ENCODE peak calls at places on chromosomes 16 and 17, in five cellular contexts. One of them, this sample, is unnamed.

GRCh38 chr17:21228845-21229244 is 14.9 kb upstream of the TMEM11 start:
- DNase-seq in H9: no peak
- DNase-seq in trophoblast cell: no peak
- DNase-seq in H1: no peak
- DNase-seq in neuronal stem cell: no peak
- DNase-seq in this sample: no peak

GRCh38 chr17:19876524-19877161 is 8.9 kb upstream of the ULK2 start:
- DNase-seq in H9: no peak
- DNase-seq in trophoblast cell: no peak
- DNase-seq in neuronal stem cell: no peak
- DNase-seq in H1: no peak
- DNase-seq in this sample: no peak

GRCh38 chr16:55008836-55009510 is 78.3 kb downstream of the IRX5 start:
- DNase-seq in trophoblast cell: no peak
- DNase-seq in H1: no peak
- DNase-seq in neuronal stem cell: no peak
- DNase-seq in H9: no peak
- DNase-seq in this sample: no peak

GRCh38 chr17:51353296-51353695 is 93.0 kb downstream of the UTP18 start:
- DNase-seq in H9: no peak
- DNase-seq in H1: no peak
- DNase-seq in trophoblast cell: no peak
- DNase-seq in neuronal stem cell: no peak
- DNase-seq in this sample: no peak

GRCh38 chr16:87608400-87608985 is 6.2 kb downstream of the JPH3 start:
- DNase-seq in H9: peak; percentile 83
- DNase-seq in H1: no peak
- DNase-seq in trophoblast cell: peak; percentile 44
- DNase-seq in neuronal stem cell: peak; percentile 71
- DNase-seq in this sample: peak; percentile 67

GRCh38 chr16:75279277-75279676 is 27.9 kb upstream of the BCAR1 start:
- DNase-seq in neuronal stem cell: no peak
- DNase-seq in trophoblast cell: no peak
- DNase-seq in H9: no peak
- DNase-seq in H1: no peak
- DNase-seq in this sample: no peak

GRCh38 chr16:65919977-65920376 is 446.5 kb upstream of the CDH5 start:
- DNase-seq in H9: no peak
- DNase-seq in neuronal stem cell: no peak
- DNase-seq in H1: no peak
- DNase-seq in trophoblast cell: no peak
- DNase-seq in this sample: no peak

GRCh38 chr16:24497405-24497804 is 42.0 kb upstream of the RBBP6 start:
- DNase-seq in neuronal stem cell: no peak
- DNase-seq in H1: no peak
- DNase-seq in H9: peak; percentile 53
- DNase-seq in trophoblast cell: no peak
- DNase-seq in this sample: no peak

GRCh38 chr17:7927596-7927995 is 2.1 kb downstream of the KCNAB3 start:
- DNase-seq in H1: no peak
- DNase-seq in trophoblast cell: no peak
- DNase-seq in H9: peak; percentile 32
- DNase-seq in neuronal stem cell: no peak
- DNase-seq in this sample: no peak

GRCh38 chr16:51328708-51329107 is 177.6 kb upstream of the SALL1 start:
- DNase-seq in trophoblast cell: no peak
- DNase-seq in H9: no peak
- DNase-seq in H1: no peak
- DNase-seq in neuronal stem cell: no peak
- DNase-seq in this sample: peak; percentile 35

GRCh38 chr16:14284371-14284770 is 213.3 kb downstream of the MRTFB start:
- DNase-seq in neuronal stem cell: no peak
- DNase-seq in trophoblast cell: peak; percentile 93
- DNase-seq in H1: no peak
- DNase-seq in H9: peak; percentile 36
- DNase-seq in this sample: no peak

GRCh38 chr16:24988593-24989338 is 26.4 kb downstream of the ARHGAP17 start:
- DNase-seq in trophoblast cell: peak; percentile 94
- DNase-seq in H1: no peak
- DNase-seq in H9: no peak
- DNase-seq in neuronal stem cell: no peak
- DNase-seq in this sample: peak; percentile 68

GRCh38 chr16:637081-638018 is 1.2 kb upstream of the METTL26 start:
- DNase-seq in neuronal stem cell: no peak
- DNase-seq in trophoblast cell: no peak
- DNase-seq in H9: peak; percentile 90
- DNase-seq in H1: no peak
- DNase-seq in this sample: peak; percentile 37
- H2BK12ac ChIP-seq in neuronal stem cell: peak overlapping the region; percentile 97
- H2BK12ac ChIP-seq in trophoblast cell: peak overlapping the region; percentile 2
- H2BK12ac ChIP-seq in H9: no peak overlapping the region
- H2BK12ac ChIP-seq in H1: peak overlapping the region; percentile 92
- H2BK12ac ChIP-seq in this sample: peak overlapping the region; percentile 8

DNA sequence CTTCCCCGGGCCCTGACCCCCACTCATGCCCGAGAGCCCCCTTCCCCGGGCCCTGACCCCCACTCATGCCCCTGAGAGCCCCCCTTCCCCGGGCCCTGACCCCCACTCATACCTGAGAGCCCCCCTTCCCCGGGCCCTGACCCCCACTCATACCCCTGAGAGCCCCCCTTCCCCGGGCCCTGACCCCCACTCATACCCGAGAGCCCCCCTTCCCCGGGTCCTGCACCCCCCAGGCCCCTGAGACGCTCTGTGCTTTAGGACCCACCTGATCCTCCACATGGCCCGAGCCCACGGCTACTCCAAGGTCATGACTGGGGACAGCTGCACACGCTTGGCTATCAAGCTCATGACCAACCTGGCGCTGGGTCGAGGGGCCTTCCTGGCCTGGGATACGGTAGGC is 6.8 kb downstream of the CTU2 start:
- DNase-seq in neuronal stem cell: no peak
- DNase-seq in trophoblast cell: no peak
- DNase-seq in H1: no peak
- DNase-seq in H9: no peak
- DNase-seq in this sample: no peak
- H2BK12ac ChIP-seq in neuronal stem cell: no peak overlapping the region
- H2BK12ac ChIP-seq in trophoblast cell: no peak overlapping the region
- H2BK12ac ChIP-seq in H1: no peak overlapping the region
- H2BK12ac ChIP-seq in H9: peak overlapping the region; percentile 64
- H2BK12ac ChIP-seq in this sample: no peak overlapping the region

DNA sequence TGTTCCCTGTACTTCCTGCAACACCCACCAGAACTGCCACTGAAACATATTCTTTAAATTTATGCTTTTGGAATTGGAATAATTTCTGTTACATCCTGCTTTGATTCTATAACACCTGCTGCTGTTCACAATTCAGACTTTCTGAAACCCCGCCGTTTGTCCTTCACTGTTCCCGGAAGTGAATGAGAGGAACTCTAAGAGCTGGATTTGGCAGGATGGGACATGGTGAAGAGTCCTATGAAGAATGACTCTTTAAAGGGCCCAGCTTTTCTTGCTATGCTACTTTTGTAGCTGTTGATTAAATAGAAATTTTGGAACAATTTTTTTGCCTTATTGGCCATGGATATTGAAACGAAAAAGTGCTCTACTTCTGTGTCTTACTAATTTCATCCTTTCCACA is 8.9 kb downstream of the AP2B1 start:
- DNase-seq in trophoblast cell: no peak
- DNase-seq in H9: no peak
- DNase-seq in neuronal stem cell: no peak
- DNase-seq in H1: no peak
- DNase-seq in this sample: no peak
- H2BK12ac ChIP-seq in trophoblast cell: no peak overlapping the region
- H2BK12ac ChIP-seq in H9: no peak overlapping the region
- H2BK12ac ChIP-seq in neuronal stem cell: no peak overlapping the region
- H2BK12ac ChIP-seq in H1: no peak overlapping the region
- H2BK12ac ChIP-seq in this sample: no peak overlapping the region

GRCh38 chr17:4440690-4441686 is 7.2 kb downstream of the SPNS3 start:
- DNase-seq in trophoblast cell: no peak
- DNase-seq in neuronal stem cell: no peak
- DNase-seq in H1: no peak
- DNase-seq in H9: no peak
- DNase-seq in this sample: no peak
- H2BK12ac ChIP-seq in trophoblast cell: no peak overlapping the region
- H2BK12ac ChIP-seq in neuronal stem cell: no peak overlapping the region
- H2BK12ac ChIP-seq in H1: no peak overlapping the region
- H2BK12ac ChIP-seq in H9: no peak overlapping the region
- H2BK12ac ChIP-seq in this sample: no peak overlapping the region

DNA sequence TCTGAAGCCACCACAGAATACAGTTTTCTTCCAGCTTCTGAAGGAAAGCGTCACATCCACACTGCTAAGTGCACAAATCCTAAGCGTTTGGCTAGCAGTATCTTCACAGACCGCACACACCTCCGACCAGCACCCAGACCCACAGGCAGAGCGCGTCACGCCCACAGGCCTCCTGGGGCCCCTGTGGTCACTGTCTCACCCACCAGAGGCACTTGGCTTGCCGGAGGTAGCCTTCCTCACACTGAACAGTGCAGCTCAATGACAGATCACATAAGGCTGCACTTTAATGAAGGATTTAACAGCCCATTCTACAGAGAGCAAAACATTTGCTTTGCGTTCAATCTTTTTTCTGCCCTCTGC is 21.2 kb downstream of the SPHK1 start:
- DNase-seq in trophoblast cell: no peak
- DNase-seq in H1: no peak
- DNase-seq in neuronal stem cell: no peak
- DNase-seq in H9: no peak
- DNase-seq in this sample: no peak
- H2BK12ac ChIP-seq in trophoblast cell: no peak overlapping the region
- H2BK12ac ChIP-seq in H1: no peak overlapping the region
- H2BK12ac ChIP-seq in neuronal stem cell: no peak overlapping the region
- H2BK12ac ChIP-seq in H9: no peak overlapping the region
- H2BK12ac ChIP-seq in this sample: no peak overlapping the region

DNA sequence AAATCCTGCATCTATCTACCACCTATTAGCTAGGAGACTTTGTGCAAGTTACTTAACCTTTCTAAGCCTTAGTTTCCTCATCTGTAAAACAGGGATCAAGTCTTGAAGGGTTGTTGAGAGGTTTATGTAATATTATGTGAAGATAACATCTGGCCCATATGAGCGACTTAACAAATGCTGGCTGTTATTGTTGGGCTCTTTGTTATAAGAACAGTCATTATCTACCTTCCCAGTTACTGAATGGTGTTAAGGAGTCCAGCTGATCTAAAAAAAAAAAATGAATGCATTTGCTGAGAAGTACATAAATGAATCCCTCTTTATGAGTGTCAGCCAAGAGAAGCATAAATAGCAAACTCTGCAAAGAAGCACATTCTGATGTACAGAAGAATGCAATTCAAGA is 24.2 kb upstream of the MED13 start:
- DNase-seq in H9: no peak
- DNase-seq in neuronal stem cell: no peak
- DNase-seq in H1: no peak
- DNase-seq in trophoblast cell: no peak
- DNase-seq in this sample: no peak
- H2BK12ac ChIP-seq in H9: no peak overlapping the region
- H2BK12ac ChIP-seq in neuronal stem cell: no peak overlapping the region
- H2BK12ac ChIP-seq in H1: no peak overlapping the region
- H2BK12ac ChIP-seq in trophoblast cell: no peak overlapping the region
- H2BK12ac ChIP-seq in this sample: no peak overlapping the region

GRCh38 chr16:27963471-27963965 is 100.0 kb downstream of the GSG1L start:
- DNase-seq in H1: no peak
- DNase-seq in neuronal stem cell: no peak
- DNase-seq in H9: no peak
- DNase-seq in trophoblast cell: no peak
- DNase-seq in this sample: no peak

GRCh38 chr16:27962197-27962596 is 101.3 kb downstream of the GSG1L start:
- DNase-seq in neuronal stem cell: no peak
- DNase-seq in trophoblast cell: no peak
- DNase-seq in H1: no peak
- DNase-seq in H9: no peak
- DNase-seq in this sample: no peak

GRCh38 chr16:27960619-27961295 is 102.8 kb downstream of the GSG1L start:
- DNase-seq in trophoblast cell: no peak
- DNase-seq in H1: no peak
- DNase-seq in H9: no peak
- DNase-seq in neuronal stem cell: no peak
- DNase-seq in this sample: no peak

GRCh38 chr16:27959914-27960313 is 103.6 kb downstream of the GSG1L start:
- DNase-seq in trophoblast cell: no peak
- DNase-seq in H9: no peak
- DNase-seq in neuronal stem cell: no peak
- DNase-seq in H1: no peak
- DNase-seq in this sample: no peak

DNA sequence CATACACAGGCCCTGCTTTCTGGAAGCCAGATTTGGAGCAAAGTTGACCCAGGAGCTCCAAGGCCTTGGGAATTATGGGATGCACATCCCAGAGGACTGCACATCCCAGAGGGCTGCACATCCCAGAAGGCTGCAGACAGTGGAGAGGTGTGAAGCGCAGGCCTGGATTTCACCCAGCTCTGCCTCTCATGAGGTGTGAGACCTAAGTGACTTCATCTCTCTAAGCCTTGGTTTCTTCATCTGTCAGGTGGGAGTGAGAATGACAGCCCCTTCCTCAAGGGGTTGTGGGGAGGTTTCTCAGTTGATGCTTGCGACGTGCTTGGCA is 102.3 kb downstream of the GSG1L start:
- DNase-seq in neuronal stem cell: no peak
- DNase-seq in H9: no peak
- DNase-seq in H1: no peak
- DNase-seq in trophoblast cell: no peak
- DNase-seq in this sample: no peak
- H2BK12ac ChIP-seq in neuronal stem cell: no peak overlapping the region
- H2BK12ac ChIP-seq in H9: no peak overlapping the region
- H2BK12ac ChIP-seq in H1: no peak overlapping the region
- H2BK12ac ChIP-seq in trophoblast cell: no peak overlapping the region
- H2BK12ac ChIP-seq in this sample: no peak overlapping the region

DNA sequence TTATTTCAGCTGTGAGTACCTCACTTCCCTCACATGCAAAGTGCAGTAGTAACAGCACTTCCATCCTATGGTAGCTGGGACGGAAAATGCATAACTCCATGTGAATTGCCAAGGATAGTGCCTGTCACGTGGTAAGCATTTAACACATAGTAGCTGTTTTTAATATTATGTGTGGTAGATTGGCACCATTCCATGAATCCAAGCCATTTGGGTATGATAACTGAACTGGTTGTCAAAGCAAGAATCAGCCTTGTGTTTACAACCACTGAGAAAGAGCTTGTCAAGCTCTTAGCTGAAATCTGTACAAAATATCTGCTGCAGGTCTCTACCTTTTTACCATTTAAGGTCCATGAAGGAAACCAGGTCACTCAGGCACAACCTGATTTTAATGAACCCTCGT is 345.8 kb downstream of the CDH13 start:
- DNase-seq in H1: no peak
- DNase-seq in neuronal stem cell: no peak
- DNase-seq in H9: no peak
- DNase-seq in trophoblast cell: no peak
- DNase-seq in this sample: no peak
- H2BK12ac ChIP-seq in H1: no peak overlapping the region
- H2BK12ac ChIP-seq in neuronal stem cell: no peak overlapping the region
- H2BK12ac ChIP-seq in H9: no peak overlapping the region
- H2BK12ac ChIP-seq in trophoblast cell: no peak overlapping the region
- H2BK12ac ChIP-seq in this sample: no peak overlapping the region

This sample was measured in mesenchymal stem cell.